ENCODE peak calls at places on chromosome 21, in four cellular contexts. D, U, F and J are unnamed samples.

GRCh38 chr21:39182016-39182415 is 1.2 kb downstream of the PSMG1 start:
- DNase-seq in D (no peak), U (no peak), F (no peak), J (no peak)

GRCh38 chr21:25094695-25095094 is 512.6 kb downstream of the MRPL39 start:
- DNase-seq in D (no peak), U (no peak), F (no peak), J (peak; percentile 3)

GRCh38 chr21:38914531-38915385 is 109.0 kb downstream of the ETS2 start:
- DNase-seq in D (no peak), U (peak; percentile 25), F (no peak), J (no peak)

GRCh38 chr21:19246018-19246417 is 842.4 kb upstream of the TMPRSS15 start:
- DNase-seq in D (no peak), U (no peak), F (no peak), J (no peak)

GRCh38 chr21:30268608-30269197 is 14.0 kb downstream of the KRTAP24-1 start:
- DNase-seq in D (peak; percentile 45), U (no peak), F (no peak), J (peak; percentile 5)

GRCh38 chr21:41139275-41139674 is 28.7 kb upstream of the BACE2 start:
- DNase-seq in D (no peak), U (no peak), F (no peak), J (no peak)

GRCh38 chr21:37445228-37445627 is 78.7 kb downstream of the DYRK1A start:
- DNase-seq in D (no peak), U (no peak), F (no peak), J (no peak)

GRCh38 chr21:38965910-38966504 is 160.3 kb downstream of the ETS2 start:
- DNase-seq in D (peak; percentile 75), U (peak; percentile 94), F (peak; percentile 50), J (peak; percentile 29)

GRCh38 chr21:25956993-25957714 is 213.4 kb downstream of the APP start:
- DNase-seq in D (no peak), U (no peak), F (no peak), J (no peak)

GRCh38 chr21:33931799-33932390 is 16.3 kb upstream of the ATP5PO start:
- DNase-seq in D (no peak), U (no peak), F (no peak), J (no peak)

GRCh38 chr21:37557261-37557950 is 190.8 kb downstream of the DYRK1A start:
- DNase-seq in D (no peak), U (peak; percentile 28), F (no peak), J (no peak)

GRCh38 chr21:30434033-30434631 is 4.1 kb downstream of the KRTAP13-4 start:
- DNase-seq in D (peak; percentile 22), U (no peak), F (peak; percentile 64), J (peak; percentile 33)

GRCh38 chr21:30256100-30256499 is 26.6 kb downstream of the KRTAP24-1 start:
- DNase-seq in D (no peak), U (no peak), F (no peak), J (no peak)

GRCh38 chr21:15592271-15592860 is 137.4 kb upstream of the USP25 start:
- DNase-seq in D (no peak), U (peak; percentile 44), F (no peak), J (peak; percentile 27)

GRCh38 chr21:27240901-27241300 is 274.0 kb upstream of the ADAMTS5 start:
- DNase-seq in D (no peak), U (no peak), F (no peak), J (no peak)

GRCh38 chr21:27833298-27833697 is 866.4 kb upstream of the ADAMTS5 start:
- DNase-seq in D (no peak), U (no peak), F (no peak), J (no peak)

GRCh38 chr21:22758478-22758877 is 1760.3 kb downstream of the NCAM2 start:
- DNase-seq in D (no peak), U (no peak), F (no peak), J (no peak)

GRCh38 chr21:29053011-29053553 is 20.4 kb downstream of the CCT8 start:
- DNase-seq in D (no peak), U (no peak), F (no peak), J (no peak)

GRCh38 chr21:36171741-36172331 is 15.2 kb downstream of the DOP1B start:
- DNase-seq in D (no peak), U (no peak), F (no peak), J (no peak)
- TF ChIP-seq FOXJ3 in D (no peak), U (no peak), F (no peak), J (no peak)

GRCh38 chr21:45001134-45002095 is 61.6 kb downstream of the SLX9 start:
- DNase-seq in D (no peak), U (no peak), F (no peak), J (no peak)
- TF ChIP-seq FOXJ3 in D (no peak), U (no peak), F (no peak), J (no peak)

GRCh38 chr21:35017256-35017655 is 31.8 kb downstream of the RUNX1 start:
- DNase-seq in D (no peak), U (no peak), F (no peak), J (no peak)

GRCh38 chr21:35016517-35017188 is 32.4 kb downstream of the RUNX1 start:
- DNase-seq in D (no peak), U (no peak), F (no peak), J (no peak)

GRCh38 chr21:35015435-35016024 is 33.6 kb downstream of the RUNX1 start:
- DNase-seq in D (no peak), U (no peak), F (no peak), J (no peak)

GRCh38 chr21:35016071-35016470 is 33.0 kb downstream of the RUNX1 start:
- DNase-seq in D (no peak), U (no peak), F (no peak), J (no peak)

GRCh38 chr21:35014302-35015044 is 34.6 kb downstream of the RUNX1 start:
- DNase-seq in D (peak; percentile 34), U (no peak), F (no peak), J (no peak)
- TF ChIP-seq FOXJ3 in D (no peak), U (no peak), F (no peak), J (no peak)

GRCh38 chr21:42258885-42259407 is 40.0 kb downstream of the ABCG1 start:
- DNase-seq in D (no peak), U (no peak), F (no peak), J (no peak)
- TF ChIP-seq FOXJ3 in D (no peak), U (no peak), F (no peak), J (no peak)

DNA sequence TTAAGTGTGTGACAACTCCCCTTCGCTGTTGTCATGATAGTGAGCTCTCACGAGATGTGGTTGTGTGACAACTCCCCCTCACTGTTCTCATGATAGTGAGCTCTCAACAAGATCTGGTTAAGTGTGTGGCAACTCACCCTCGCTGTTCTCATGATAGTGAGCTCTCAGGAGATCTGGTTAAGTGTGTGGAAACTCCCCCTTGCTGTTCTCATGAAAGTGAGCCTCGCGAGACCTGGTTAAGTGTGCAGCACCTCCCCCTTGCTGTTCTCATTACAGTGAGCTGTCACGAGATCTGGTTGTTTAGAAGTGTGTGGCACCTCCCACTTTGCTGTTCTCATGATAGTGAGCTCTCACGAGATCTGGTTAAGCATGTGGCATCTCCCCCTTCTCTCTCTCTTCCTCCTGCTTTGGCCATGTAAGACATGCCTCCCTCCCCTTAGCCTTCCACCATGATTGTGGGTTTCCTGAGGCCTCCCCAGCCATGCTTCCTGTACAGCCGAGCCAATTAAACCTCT is 25.1 kb upstream of the LSS start:
- DNase-seq in D (peak; percentile 40), U (no peak), F (no peak), J (no peak)
- TF ChIP-seq FOXJ3 in D (no peak), U (no peak), F (no peak), J (no peak)

GRCh38 chr21:46622226-46622625 is 13.2 kb upstream of the PRMT2 start:
- DNase-seq in D (no peak), U (peak; percentile 94), F (no peak), J (no peak)
- TF ChIP-seq FOXJ3 in D (no peak), U (peak; percentile 86), F (no peak), J (no peak)